ENCODE peak calls at places on chromosomes 4 and X, in eight cellular contexts. One of them, this sample, is unnamed.

GRCh38 chrX:120377179-120377578 is 15.3 kb downstream of the ATP1B4 start:
- DNase-seq in cardiac muscle cell: no peak
- DNase-seq in Calu3: no peak
- DNase-seq in upper lobe of right lung: no peak
- DNase-seq in A549: no peak
- DNase-seq in nephron progenitor cell: no peak
- DNase-seq in NCI-H2081: no peak
- DNase-seq in LoVo: no peak
- DNase-seq in this sample: no peak

GRCh38 chrX:119055650-119056049 is 17.1 kb upstream of the CT47C1 start:
- DNase-seq in cardiac muscle cell: peak; percentile 50
- DNase-seq in Calu3: no peak
- DNase-seq in upper lobe of right lung: no peak
- DNase-seq in A549: no peak
- DNase-seq in nephron progenitor cell: no peak
- DNase-seq in NCI-H2081: no peak
- DNase-seq in LoVo: no peak
- DNase-seq in this sample: no peak

GRCh38 chrX:41952102-41952501 is 28.7 kb upstream of the CASK start:
- DNase-seq in cardiac muscle cell: no peak
- DNase-seq in Calu3: peak; percentile 20
- DNase-seq in upper lobe of right lung: no peak
- DNase-seq in A549: no peak
- DNase-seq in nephron progenitor cell: no peak
- DNase-seq in NCI-H2081: no peak
- DNase-seq in LoVo: no peak
- DNase-seq in this sample: no peak

GRCh38 chr4:182922551-182923284 is 5.5 kb upstream of the DCTD start:
- DNase-seq in cardiac muscle cell: peak; percentile 57
- DNase-seq in Calu3: peak; percentile 30
- DNase-seq in upper lobe of right lung: no peak
- DNase-seq in A549: no peak
- DNase-seq in nephron progenitor cell: no peak
- DNase-seq in NCI-H2081: no peak
- DNase-seq in LoVo: no peak
- DNase-seq in this sample: no peak

GRCh38 chr4:11904117-11904535 is 475.4 kb upstream of the HS3ST1 start:
- DNase-seq in cardiac muscle cell: peak; percentile 94
- DNase-seq in Calu3: no peak
- DNase-seq in upper lobe of right lung: no peak
- DNase-seq in A549: no peak
- DNase-seq in nephron progenitor cell: no peak
- DNase-seq in NCI-H2081: no peak
- DNase-seq in LoVo: peak; percentile 1
- DNase-seq in this sample: no peak

GRCh38 chrX:55088795-55089489 is at the start of gene PAGE2:
- DNase-seq in cardiac muscle cell: no peak
- DNase-seq in Calu3: no peak
- DNase-seq in upper lobe of right lung: no peak
- DNase-seq in A549: no peak
- DNase-seq in nephron progenitor cell: no peak
- DNase-seq in NCI-H2081: no peak
- DNase-seq in LoVo: no peak
- DNase-seq in this sample: no peak

GRCh38 chrX:110180176-110180927 is 137.5 kb downstream of the AMMECR1 start:
- DNase-seq in cardiac muscle cell: peak; percentile 72
- DNase-seq in Calu3: peak; percentile 16
- DNase-seq in upper lobe of right lung: no peak
- DNase-seq in A549: no peak
- DNase-seq in nephron progenitor cell: no peak
- DNase-seq in NCI-H2081: no peak
- DNase-seq in LoVo: no peak
- DNase-seq in this sample: no peak

GRCh38 chr4:153655928-153656327 is 28.2 kb upstream of the TLR2 start:
- DNase-seq in cardiac muscle cell: peak; percentile 73
- DNase-seq in Calu3: no peak
- DNase-seq in upper lobe of right lung: no peak
- DNase-seq in A549: no peak
- DNase-seq in nephron progenitor cell: no peak
- DNase-seq in NCI-H2081: no peak
- DNase-seq in LoVo: no peak
- DNase-seq in this sample: no peak

GRCh38 chrX:78618987-78619386 is 40.1 kb downstream of the RTL3 start:
- DNase-seq in cardiac muscle cell: no peak
- DNase-seq in Calu3: no peak
- DNase-seq in upper lobe of right lung: no peak
- DNase-seq in A549: no peak
- DNase-seq in nephron progenitor cell: no peak
- DNase-seq in NCI-H2081: no peak
- DNase-seq in LoVo: no peak
- DNase-seq in this sample: no peak

GRCh38 chr4:140049024-140049923 is 104.7 kb downstream of the MAML3 start:
- DNase-seq in cardiac muscle cell: peak; percentile 66
- DNase-seq in Calu3: peak; percentile 26
- DNase-seq in upper lobe of right lung: peak; percentile 65
- DNase-seq in A549: peak; percentile 48
- DNase-seq in nephron progenitor cell: peak; percentile 50
- DNase-seq in NCI-H2081: peak; percentile 89
- DNase-seq in LoVo: peak; percentile 57
- DNase-seq in this sample: no peak

GRCh38 chrX:66162331-66162822 is 1.7 kb upstream of the HEPH start:
- DNase-seq in cardiac muscle cell: no peak
- DNase-seq in Calu3: no peak
- DNase-seq in upper lobe of right lung: no peak
- DNase-seq in A549: no peak
- DNase-seq in nephron progenitor cell: no peak
- DNase-seq in NCI-H2081: no peak
- DNase-seq in LoVo: peak; percentile 72
- DNase-seq in this sample: no peak